ENCODE peak calls at places on chromosomes 13 and 19, in four cellular contexts. O is HepG2, Y is H1, F is GM12878. D is an unnamed sample.

GRCh38 chr19:52662631-52663030 is 24.5 kb upstream of the ZNF83 start:
- DNase-seq in O (no peak), Y (no peak), F (no peak), D (no peak)

GRCh38 chr19:10766681-10767201 is 48.9 kb downstream of the DNM2 start:
- DNase-seq in O (no peak), Y (no peak), F (no peak), D (peak)

GRCh38 chr13:67769987-67770341 is 539.8 kb upstream of the PCDH9 start:
- DNase-seq in O (no peak), Y (no peak), F (no peak), D (no peak)

GRCh38 chr19:5520501-5520900 is 47.3 kb downstream of the TINCR start:
- DNase-seq in O (no peak), Y (no peak), F (no peak), D (no peak)

GRCh38 chr19:995051-995827 is 5.0 kb upstream of the GRIN3B start:
- DNase-seq in O (no peak), Y (no peak), F (no peak), D (no peak)

GRCh38 chr13:106112191-106112590 is 423.3 kb downstream of the EFNB2 start:
- DNase-seq in O (no peak), Y (no peak), F (no peak), D (no peak)

GRCh38 chr19:30598688-30599087 is 226.5 kb downstream of the ZNF536 start:
- DNase-seq in O (no peak), Y (no peak), F (no peak), D (no peak)

GRCh38 chr13:29255567-29255966 is 339.9 kb downstream of the SLC7A1 start:
- DNase-seq in O (no peak), Y (no peak), F (no peak), D (no peak)

GRCh38 chr19:38713227-38713649 is 31.0 kb downstream of the CAPN12 start:
- DNase-seq in O (no peak), Y (no peak), F (no peak), D (no peak)

GRCh38 chr19:43532571-43532961 is 422 bp upstream of the ZNF575 start:
- DNase-seq in O (no peak), Y (no peak), F (no peak), D (peak)

GRCh38 chr13:69319659-69320058 is 788.0 kb upstream of the ATXN8OS start:
- DNase-seq in O (no peak), Y (no peak), F (no peak), D (no peak)

GRCh38 chr19:16330811-16331690 is 6.4 kb downstream of the KLF2 start:
- DNase-seq in O (no peak), Y (no peak), F (no peak), D (no peak)

GRCh38 chr19:1429750-1430149 is 8.4 kb upstream of the RPS15 start:
- DNase-seq in O (no peak), Y (no peak), F (no peak), D (no peak)

GRCh38 chr13:51275101-51275500 is 52.9 kb downstream of the FAM124A start:
- DNase-seq in O (no peak), Y (peak), F (no peak), D (no peak)

GRCh38 chr13:39405596-39405995 is 197.4 kb downstream of the LHFPL6 start:
- DNase-seq in O (no peak), Y (no peak), F (no peak), D (no peak)

DNA sequence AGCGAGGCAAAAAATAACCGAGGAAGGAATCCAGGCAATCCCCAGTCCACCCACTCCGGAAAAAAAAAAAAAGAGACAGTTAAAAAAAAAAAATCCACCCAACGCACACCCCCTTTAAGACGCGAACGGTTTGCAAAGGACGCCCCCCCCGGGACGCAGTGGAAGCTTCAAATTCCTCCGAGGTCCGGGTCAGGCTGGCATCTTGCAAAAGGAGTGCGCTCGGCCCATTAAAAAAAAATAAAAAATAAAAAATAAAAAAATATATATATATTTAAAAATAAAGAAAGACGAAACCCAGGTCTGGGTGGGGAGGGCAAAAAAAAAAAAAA is 235 bp upstream of the CACNA1A start:
- DNase-seq in O (no peak), Y (peak), F (no peak), D (no peak)
- TF ChIP-seq TCF12 in O (no peak), Y (no peak), F (no peak), D (no peak)

GRCh38 chr13:21233086-21233485 is 56.6 kb downstream of the MRPL57 start:
- DNase-seq in O (no peak), Y (no peak), F (no peak), D (no peak)
- H3K27ac ChIP-seq in O (no peak), Y (no peak), F (peak), D (no peak)

GRCh38 chr13:31276386-31276785 is 76.6 kb downstream of the B3GLCT start:
- DNase-seq in O (no peak), Y (no peak), F (no peak), D (no peak)

GRCh38 chr13:31274345-31274870 is 74.6 kb downstream of the B3GLCT start:
- DNase-seq in O (no peak), Y (no peak), F (no peak), D (no peak)

GRCh38 chr13:31282741-31283455 is 83.1 kb downstream of the B3GLCT start:
- DNase-seq in O (no peak), Y (no peak), F (no peak), D (no peak)

GRCh38 chr13:31278874-31279273 is 79.1 kb downstream of the B3GLCT start:
- DNase-seq in O (no peak), Y (no peak), F (no peak), D (no peak)
- TF ChIP-seq TCF12 in O (no peak), Y (no peak), F (no peak), D (no peak)

GRCh38 chr13:50079278-50080157 is 64.3 kb downstream of the KCNRG start:
- DNase-seq in O (no peak), Y (no peak), F (no peak), D (no peak)
- H3K27ac ChIP-seq in O (peak), Y (no peak), F (peak), D (peak)